ENCODE peak calls at places on chromosomes 12 and 14, in four cellular contexts. R is H1, A is HepG2, K is GM12878. S is an unnamed sample.

GRCh38 chr14:55336161-55336560 is 64.9 kb downstream of the FBXO34 start:
- DNase-seq in K (no peak), R (no peak), A (no peak), S (no peak)

GRCh38 chr14:104604461-104605449 is at the start of gene TMEM179:
- DNase-seq in K (no peak), A (peak; percentile 7), R (peak; percentile 15), S (peak; percentile 40)

GRCh38 chr12:71755146-71755892 is 656 bp downstream of the RAB21 start:
- DNase-seq in K (peak; percentile 30), R (no peak), A (peak; percentile 18), S (no peak)

GRCh38 chr12:91331371-91331770 is 148.8 kb upstream of the DCN start:
- DNase-seq in R (no peak), A (no peak), K (no peak), S (no peak)

GRCh38 chr12:70365648-70366518 is at the start of gene KCNMB4:
- DNase-seq in R (peak; percentile 75), K (peak; percentile 7), A (peak; percentile 36), S (peak; percentile 76)

GRCh38 chr12:6532927-6533652 is 1.2 kb upstream of the GAPDH start:
- DNase-seq in R (no peak), A (peak; percentile 84), K (no peak), S (peak; percentile 93)

GRCh38 chr12:1470051-1470450 is 124.3 kb downstream of the FBXL14 start:
- DNase-seq in A (no peak), K (no peak), R (no peak), S (no peak)

GRCh38 chr12:49200882-49201594 is 12.2 kb upstream of the TUBA1A start:
- DNase-seq in R (no peak), A (no peak), K (peak; percentile 17), S (no peak)

GRCh38 chr12:131155131-131155530 is 201.4 kb downstream of the ADGRD1 start:
- DNase-seq in A (no peak), R (no peak), K (no peak), S (no peak)

GRCh38 chr12:91142184-91142583 is 30.9 kb upstream of the LUM start:
- DNase-seq in A (no peak), K (no peak), R (no peak), S (no peak)

GRCh38 chr12:8689606-8690175 is 8.1 kb upstream of the RIMKLB start:
- DNase-seq in A (no peak), R (no peak), K (no peak), S (no peak)

GRCh38 chr12:120292661-120293531 is at the start of gene RNU4-1:
- DNase-seq in R (peak; percentile 75), K (peak; percentile 92), A (peak; percentile 93), S (peak; percentile 92)

GRCh38 chr14:104717646-104718045 is 6.4 kb upstream of the ADSS1 start:
- DNase-seq in K (no peak), R (no peak), A (no peak), S (no peak)

GRCh38 chr12:9331218-9331626 is 123.0 kb upstream of the PZP start:
- DNase-seq in R (peak; percentile 51), A (peak; percentile 44), K (peak; percentile 23), S (peak; percentile 76)

GRCh38 chr14:64721391-64721791 is 17.2 kb downstream of the PLEKHG3 start:
- DNase-seq in A (no peak), K (no peak), R (no peak), S (no peak)

GRCh38 chr14:80644826-80645225 is 296.7 kb downstream of the CEP128 start:
- DNase-seq in R (no peak), K (no peak), A (no peak), S (no peak)

GRCh38 chr14:52051861-52052260 is 17.0 kb downstream of the NID2 start:
- DNase-seq in A (no peak), K (no peak), R (no peak), S (no peak)

GRCh38 chr14:33774161-33774560 is 176.7 kb downstream of the EGLN3 start:
- DNase-seq in A (no peak), R (no peak), K (no peak), S (no peak)

GRCh38 chr12:82473111-82473754 is 114.9 kb downstream of the METTL25 start:
- DNase-seq in A (no peak), R (no peak), K (no peak), S (no peak)

GRCh38 chr12:13181375-13182070 is 15.0 kb upstream of the EMP1 start:
- DNase-seq in R (no peak), K (no peak), A (no peak), S (no peak)

GRCh38 chr14:31025335-31026075 is at the start of gene AP4S1:
- DNase-seq in K (no peak), A (peak; percentile 57), R (no peak), S (peak; percentile 16)

GRCh38 chr12:106021516-106021915 is 117.2 kb downstream of the NUAK1 start:
- DNase-seq in A (no peak), K (no peak), R (no peak), S (no peak)

GRCh38 chr14:93120522-93120921 is 4.8 kb upstream of the ITPK1 start:
- DNase-seq in K (no peak), R (no peak), A (no peak), S (no peak)

GRCh38 chr14:61565836-61566536 is 129.3 kb upstream of the HIF1A start:
- DNase-seq in R (no peak), K (no peak), A (no peak), S (no peak)

GRCh38 chr14:91947196-91948184 is at the start of gene FBLN5:
- DNase-seq in R (peak; percentile 3), K (no peak), A (no peak), S (peak; percentile 32)

GRCh38 chr12:1634590-1635191 is 5.7 kb downstream of the WNT5B start:
- DNase-seq in A (peak; percentile 27), K (no peak), R (peak; percentile 56), S (peak; percentile 95)

GRCh38 chr12:79151956-79152355 is 287.4 kb downstream of the SYT1 start:
- DNase-seq in K (no peak), A (no peak), R (no peak), S (no peak)

GRCh38 chr12:102862486-102862885 is 54.6 kb downstream of the PAH start:
- DNase-seq in R (no peak), A (no peak), K (no peak), S (no peak)

GRCh38 chr12:54356228-54356627 is 8.1 kb downstream of the GPR84 start:
- DNase-seq in R (no peak), K (no peak), A (no peak), S (no peak)
- H3K4me1 ChIP-seq in R (peaks cover 34% of the 10 kb centered on the region), K (peaks cover 12% of the 10 kb centered on the region), A (peaks cover 62% of the 10 kb centered on the region), S (peaks cover 35% of the 10 kb centered on the region)

GRCh38 chr14:87615050-87615449 is 377.9 kb downstream of the GALC start:
- DNase-seq in A (no peak), K (no peak), R (no peak), S (no peak)

GRCh38 chr14:87615822-87616679 is 376.9 kb downstream of the GALC start:
- DNase-seq in A (peak; percentile 44), K (no peak), R (peak; percentile 36), S (peak; percentile 52)

GRCh38 chr14:87613856-87614255 is 379.1 kb downstream of the GALC start:
- DNase-seq in R (no peak), K (no peak), A (no peak), S (no peak)

DNA sequence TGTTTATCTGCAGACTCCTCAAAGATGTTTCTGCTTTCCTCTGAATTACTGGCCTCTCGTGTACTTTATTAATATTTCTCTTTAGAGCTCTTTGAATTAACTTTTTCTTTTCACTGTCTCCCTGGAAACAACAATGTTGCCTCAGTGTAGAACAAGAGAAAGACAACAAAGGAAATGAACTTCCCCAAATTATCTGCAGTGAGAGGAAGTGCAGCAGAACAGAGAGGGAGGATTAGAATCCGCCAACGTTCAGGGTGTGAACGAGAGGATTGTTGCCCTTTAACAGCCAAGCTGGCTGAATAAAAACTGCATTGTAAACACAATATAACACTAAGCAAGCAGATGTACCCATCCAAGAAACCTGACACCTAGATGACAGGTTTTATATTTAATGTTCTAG is 375.9 kb downstream of the GALC start:
- DNase-seq in K (no peak), A (no peak), R (no peak), S (no peak)
- TF ChIP-seq SUZ12 in K (no peak), A (no peak), R (no peak), S (no peak)

GRCh38 chr12:104906695-104907094 is 51.4 kb downstream of the SLC41A2 start:
- DNase-seq in A (no peak), R (no peak), K (no peak), S (no peak)

GRCh38 chr12:104909761-104910160 is 48.3 kb downstream of the SLC41A2 start:
- DNase-seq in K (no peak), R (no peak), A (no peak), S (no peak)

GRCh38 chr12:104911942-104912341 is 46.1 kb downstream of the SLC41A2 start:
- DNase-seq in K (no peak), R (no peak), A (no peak), S (no peak)

GRCh38 chr12:104910196-104910840 is 47.8 kb downstream of the SLC41A2 start:
- DNase-seq in R (no peak), A (no peak), K (no peak), S (no peak)
- TF ChIP-seq ZNF274 in R (no peak), A (no peak), K (no peak), S (no peak)

GRCh38 chr12:124458220-124458991 is 109.0 kb downstream of the NCOR2 start:
- DNase-seq in K (no peak), A (no peak), R (no peak), S (no peak)

GRCh38 chr12:124459852-124460645 is 107.4 kb downstream of the NCOR2 start:
- DNase-seq in A (no peak), K (no peak), R (no peak), S (no peak)

GRCh38 chr12:124460771-124461170 is 106.6 kb downstream of the NCOR2 start:
- DNase-seq in A (no peak), K (no peak), R (no peak), S (no peak)

GRCh38 chr12:124457287-124458219 is 109.9 kb downstream of the NCOR2 start:
- DNase-seq in K (no peak), A (no peak), R (no peak), S (no peak)

GRCh38 chr12:124458992-124459851 is 108.2 kb downstream of the NCOR2 start:
- DNase-seq in K (no peak), R (no peak), A (no peak), S (no peak)
- H3K4me1 ChIP-seq in K (peaks cover 34% of the 10 kb centered on the region), R (peaks cover 5% of the 10 kb centered on the region), A (no peaks in the 10 kb centered on the region), S (peaks cover 34% of the 10 kb centered on the region)

S was measured in NT2/D1.